ENCODE peak calls at places on chromosomes 4 and X, in five cellular contexts. N is AG09309, Z is thoracic aorta, T is HEK293T, M is heart left ventricle. F is an unnamed sample.
A peak's percentile ranks its signal among the peaks of the same experiment; 100 is the strongest.

GRCh38 chr4:47831026-47831689 is 6.7 kb downstream of the CORIN start:
- DNase-seq in N (no peak), Z (no peak), T (no peak), M (no peak), F (no peak)

GRCh38 chr4:107060388-107060787 is 24.3 kb upstream of the DKK2 start:
- DNase-seq in N (no peak), Z (no peak), T (no peak), M (no peak), F (no peak)

GRCh38 chrX:9681422-9681821 is 84.2 kb downstream of the GPR143 start:
- DNase-seq in N (no peak), Z (no peak), T (no peak), M (no peak), F (no peak)

GRCh38 chrX:26783512-26784225 is 567.7 kb downstream of the MAGEB5 start:
- DNase-seq in N (no peak), Z (peak; percentile 2), T (peak; percentile 32), M (no peak), F (no peak)

GRCh38 chr4:98618670-98619069 is 39.7 kb downstream of the TSPAN5 start:
- DNase-seq in N (no peak), Z (no peak), T (no peak), M (no peak), F (no peak)

GRCh38 chrX:42996861-42997260 is 218.9 kb upstream of the PPP1R2C start:
- DNase-seq in N (no peak), Z (no peak), T (no peak), M (no peak), F (no peak)

GRCh38 chrX:140057001-140057411 is 91.7 kb upstream of the CXorf66 start:
- DNase-seq in N (peak; percentile 17), Z (peak; percentile 7), T (peak; percentile 79), M (peak; percentile 35), F (peak; percentile 71)

GRCh38 chr4:7266525-7267292 is 74.4 kb downstream of the SORCS2 start:
- DNase-seq in N (peak; percentile 74), Z (no peak), T (no peak), M (no peak), F (no peak)

GRCh38 chrX:71541546-71542022 is 8.7 kb downstream of the OGT start:
- DNase-seq in N (peak; percentile 61), Z (no peak), T (no peak), M (no peak), F (no peak)

GRCh38 chr4:153222790-153223417 is 18.7 kb downstream of the TRIM2 start:
- DNase-seq in N (no peak), Z (no peak), T (peak; percentile 65), M (peak; percentile 53), F (no peak)

GRCh38 chr4:187606581-187606980 is 389.0 kb upstream of the ZFP42 start:
- DNase-seq in N (peak; percentile 17), Z (no peak), T (peak; percentile 24), M (no peak), F (no peak)

GRCh38 chrX:153771686-153772607 is 7.9 kb downstream of the PLXNB3 start:
- DNase-seq in N (no peak), Z (no peak), T (no peak), M (no peak), F (no peak)

GRCh38 chrX:8815460-8816065 is 14.4 kb upstream of the FAM9A start:
- DNase-seq in N (no peak), Z (no peak), T (peak; percentile 48), M (no peak), F (no peak)

GRCh38 chr4:185219551-185220344 is 10.3 kb downstream of the SNX25 start:
- DNase-seq in N (peak; percentile 74), Z (no peak), T (no peak), M (no peak), F (no peak)

GRCh38 chrX:130803537-130803936 is 99.5 kb downstream of the ENOX2 start:
- DNase-seq in N (no peak), Z (no peak), T (no peak), M (no peak), F (no peak)

GRCh38 chrX:789096-789495 is 158.5 kb downstream of the SHOX start:
- DNase-seq in N (no peak), Z (no peak), T (no peak), M (no peak), F (no peak)

GRCh38 chr4:6137027-6137746 is 63.2 kb downstream of the JAKMIP1 start:
- DNase-seq in N (no peak), Z (no peak), T (no peak), M (no peak), F (no peak)

GRCh38 chrX:23784487-23785301 is 1.7 kb downstream of the SAT1 start:
- DNase-seq in N (peak; percentile 76), Z (no peak), T (no peak), M (no peak), F (no peak)

GRCh38 chrX:56233682-56234081 is 1.5 kb downstream of the KLF8 start:
- DNase-seq in N (no peak), Z (peak; percentile 5), T (no peak), M (peak; percentile 43), F (peak; percentile 69)

GRCh38 chr4:18664051-18664450 is 642.5 kb upstream of the LCORL start:
- DNase-seq in N (no peak), Z (no peak), T (no peak), M (no peak), F (no peak)

GRCh38 chr4:91454111-91454510 is 849.7 kb upstream of the GRID2 start:
- DNase-seq in N (no peak), Z (no peak), T (no peak), M (no peak), F (no peak)

GRCh38 chr4:181202249-181202648 is 1041.0 kb upstream of the TENM3 start:
- DNase-seq in N (no peak), Z (no peak), T (no peak), M (no peak), F (no peak)

GRCh38 chr4:82780398-82781231 is 18.0 kb downstream of the SCD5 start:
- DNase-seq in N (no peak), Z (no peak), T (peak; percentile 57), M (peak; percentile 73), F (peak; percentile 73)

GRCh38 chrX:107758231-107758766 is 17.3 kb downstream of the TSC22D3 start:
- DNase-seq in N (no peak), Z (no peak), T (no peak), M (no peak), F (no peak)

GRCh38 chr4:88533937-88534750 is 10.6 kb upstream of the PYURF start:
- DNase-seq in N (peak; percentile 74), Z (no peak), T (no peak), M (no peak), F (no peak)

GRCh38 chr4:16687845-16688244 is 210.6 kb downstream of the LDB2 start:
- DNase-seq in N (no peak), Z (no peak), T (no peak), M (no peak), F (no peak)

GRCh38 chr4:175419120-175419774 is 392.8 kb downstream of the GPM6A start:
- DNase-seq in N (peak; percentile 97), Z (no peak), T (no peak), M (no peak), F (no peak)

GRCh38 chr4:152243890-152244595 is 291.8 kb downstream of the FBXW7 start:
- DNase-seq in N (no peak), Z (no peak), T (no peak), M (peak; percentile 64), F (peak; percentile 82)

GRCh38 chr4:164204434-164204833 is 549.5 kb upstream of the SMIM31 start:
- DNase-seq in N (no peak), Z (no peak), T (no peak), M (no peak), F (no peak)

GRCh38 chrX:374566-374965 is 12.1 kb downstream of the PPP2R3B start:
- DNase-seq in N (no peak), Z (no peak), T (no peak), M (no peak), F (no peak)

GRCh38 chrX:149511081-149511480 is 6.0 kb upstream of the IDS start:
- DNase-seq in N (no peak), Z (no peak), T (no peak), M (no peak), F (no peak)

GRCh38 chrX:134718329-134719317 is 60.4 kb upstream of the PLAC1 start:
- DNase-seq in N (peak; percentile 97), Z (no peak), T (peak; percentile 49), M (peak; percentile 17), F (no peak)

GRCh38 chr4:53908661-53909078 is 155.7 kb downstream of the CHIC2 start:
- DNase-seq in N (peak; percentile 94), Z (no peak), T (peak; percentile 63), M (peak; percentile 44), F (peak; percentile 66)

GRCh38 chr4:179804440-179804839 is 2362.2 kb upstream of the AGA start:
- DNase-seq in N (no peak), Z (no peak), T (no peak), M (no peak), F (no peak)

GRCh38 chrX:20266810-20267598 is at the start of gene RPS6KA3:
- DNase-seq in N (no peak), Z (peak; percentile 65), T (peak; percentile 80), M (peak; percentile 92), F (peak; percentile 94)

GRCh38 chr4:56958111-56958517 is 19.3 kb downstream of the NOA1 start:
- DNase-seq in N (peak; percentile 94), Z (peak; percentile 79), T (peak; percentile 46), M (peak; percentile 83), F (peak; percentile 97)

F was measured in right atrium auricular region.